ENCODE peak calls at places on chromosomes 13 and 19, in nine cellular contexts. One of them, this sample, is unnamed.
A peak's percentile ranks its signal among the peaks of the same experiment; 100 is the strongest.

GRCh38 chr19:15288146-15288963 is 44.0 kb downstream of the BRD4 start:
- DNase-seq in GM12864: no peak
- DNase-seq in hepatocyte: no peak
- DNase-seq in T-helper 17 cell: no peak
- DNase-seq in stimulated activated CD8-positive, alpha-beta memory T cell treated with anti-CD3 and anti-CD28 coated beads, Interleukin-4, amount 100 ng/mL, for 24 hours: no peak
- DNase-seq in fibroblast of mammary gland: peak; percentile 55
- DNase-seq in activated CD8-positive, alpha-beta memory T cell treated with anti-CD3 and anti-CD28 coated beads, Interleukin-2, amount 50 U/mL, for 48 hours: no peak
- DNase-seq in A172: no peak
- DNase-seq in AG09309: no peak
- DNase-seq in this sample: no peak

GRCh38 chr13:30196025-30196424 is 111.3 kb downstream of the KATNAL1 start:
- DNase-seq in T-helper 17 cell: no peak
- DNase-seq in AG09309: no peak
- DNase-seq in stimulated activated CD8-positive, alpha-beta memory T cell treated with anti-CD3 and anti-CD28 coated beads, Interleukin-4, amount 100 ng/mL, for 24 hours: no peak
- DNase-seq in hepatocyte: no peak
- DNase-seq in A172: peak; percentile 90
- DNase-seq in fibroblast of mammary gland: peak; percentile 48
- DNase-seq in GM12864: no peak
- DNase-seq in activated CD8-positive, alpha-beta memory T cell treated with anti-CD3 and anti-CD28 coated beads, Interleukin-2, amount 50 U/mL, for 48 hours: no peak
- DNase-seq in this sample: no peak

GRCh38 chr13:66829803-66830202 is 400.3 kb downstream of the PCDH9 start:
- DNase-seq in A172: no peak
- DNase-seq in hepatocyte: no peak
- DNase-seq in AG09309: no peak
- DNase-seq in fibroblast of mammary gland: no peak
- DNase-seq in activated CD8-positive, alpha-beta memory T cell treated with anti-CD3 and anti-CD28 coated beads, Interleukin-2, amount 50 U/mL, for 48 hours: no peak
- DNase-seq in T-helper 17 cell: no peak
- DNase-seq in stimulated activated CD8-positive, alpha-beta memory T cell treated with anti-CD3 and anti-CD28 coated beads, Interleukin-4, amount 100 ng/mL, for 24 hours: no peak
- DNase-seq in GM12864: no peak
- DNase-seq in this sample: no peak

GRCh38 chr13:39893808-39894207 is 238.3 kb downstream of the COG6 start:
- DNase-seq in AG09309: no peak
- DNase-seq in fibroblast of mammary gland: no peak
- DNase-seq in T-helper 17 cell: no peak
- DNase-seq in activated CD8-positive, alpha-beta memory T cell treated with anti-CD3 and anti-CD28 coated beads, Interleukin-2, amount 50 U/mL, for 48 hours: no peak
- DNase-seq in hepatocyte: no peak
- DNase-seq in stimulated activated CD8-positive, alpha-beta memory T cell treated with anti-CD3 and anti-CD28 coated beads, Interleukin-4, amount 100 ng/mL, for 24 hours: no peak
- DNase-seq in A172: no peak
- DNase-seq in GM12864: no peak
- DNase-seq in this sample: no peak

GRCh38 chr19:695350-695949 is at the start of gene PRSS57:
- DNase-seq in GM12864: no peak
- DNase-seq in AG09309: no peak
- DNase-seq in fibroblast of mammary gland: no peak
- DNase-seq in stimulated activated CD8-positive, alpha-beta memory T cell treated with anti-CD3 and anti-CD28 coated beads, Interleukin-4, amount 100 ng/mL, for 24 hours: no peak
- DNase-seq in T-helper 17 cell: no peak
- DNase-seq in activated CD8-positive, alpha-beta memory T cell treated with anti-CD3 and anti-CD28 coated beads, Interleukin-2, amount 50 U/mL, for 48 hours: no peak
- DNase-seq in hepatocyte: no peak
- DNase-seq in A172: no peak
- DNase-seq in this sample: no peak

GRCh38 chr19:53388168-53388567 is 6.8 kb upstream of the ZNF765 start:
- DNase-seq in fibroblast of mammary gland: no peak
- DNase-seq in AG09309: no peak
- DNase-seq in hepatocyte: no peak
- DNase-seq in A172: no peak
- DNase-seq in stimulated activated CD8-positive, alpha-beta memory T cell treated with anti-CD3 and anti-CD28 coated beads, Interleukin-4, amount 100 ng/mL, for 24 hours: no peak
- DNase-seq in GM12864: no peak
- DNase-seq in activated CD8-positive, alpha-beta memory T cell treated with anti-CD3 and anti-CD28 coated beads, Interleukin-2, amount 50 U/mL, for 48 hours: no peak
- DNase-seq in T-helper 17 cell: no peak
- DNase-seq in this sample: no peak

GRCh38 chr19:40990972-40991381 is at the start of gene CYP2B6:
- DNase-seq in stimulated activated CD8-positive, alpha-beta memory T cell treated with anti-CD3 and anti-CD28 coated beads, Interleukin-4, amount 100 ng/mL, for 24 hours: no peak
- DNase-seq in GM12864: no peak
- DNase-seq in fibroblast of mammary gland: no peak
- DNase-seq in activated CD8-positive, alpha-beta memory T cell treated with anti-CD3 and anti-CD28 coated beads, Interleukin-2, amount 50 U/mL, for 48 hours: peak; percentile 1
- DNase-seq in hepatocyte: no peak
- DNase-seq in A172: no peak
- DNase-seq in T-helper 17 cell: no peak
- DNase-seq in AG09309: no peak
- DNase-seq in this sample: no peak

GRCh38 chr19:42477933-42478332 is 35.2 kb upstream of the CXCL17 start:
- DNase-seq in T-helper 17 cell: no peak
- DNase-seq in A172: no peak
- DNase-seq in fibroblast of mammary gland: no peak
- DNase-seq in GM12864: no peak
- DNase-seq in AG09309: no peak
- DNase-seq in activated CD8-positive, alpha-beta memory T cell treated with anti-CD3 and anti-CD28 coated beads, Interleukin-2, amount 50 U/mL, for 48 hours: no peak
- DNase-seq in stimulated activated CD8-positive, alpha-beta memory T cell treated with anti-CD3 and anti-CD28 coated beads, Interleukin-4, amount 100 ng/mL, for 24 hours: no peak
- DNase-seq in hepatocyte: no peak
- DNase-seq in this sample: no peak

GRCh38 chr13:48542581-48543341 is 9.9 kb upstream of the RCBTB2 start:
- DNase-seq in hepatocyte: peak; percentile 46
- DNase-seq in AG09309: no peak
- DNase-seq in activated CD8-positive, alpha-beta memory T cell treated with anti-CD3 and anti-CD28 coated beads, Interleukin-2, amount 50 U/mL, for 48 hours: no peak
- DNase-seq in T-helper 17 cell: no peak
- DNase-seq in stimulated activated CD8-positive, alpha-beta memory T cell treated with anti-CD3 and anti-CD28 coated beads, Interleukin-4, amount 100 ng/mL, for 24 hours: no peak
- DNase-seq in A172: no peak
- DNase-seq in fibroblast of mammary gland: peak; percentile 20
- DNase-seq in GM12864: no peak
- DNase-seq in this sample: no peak

GRCh38 chr13:24038846-24039330 is 121.6 kb upstream of the SPATA13 start:
- DNase-seq in hepatocyte: no peak
- DNase-seq in activated CD8-positive, alpha-beta memory T cell treated with anti-CD3 and anti-CD28 coated beads, Interleukin-2, amount 50 U/mL, for 48 hours: no peak
- DNase-seq in T-helper 17 cell: no peak
- DNase-seq in A172: peak; percentile 47
- DNase-seq in fibroblast of mammary gland: peak; percentile 61
- DNase-seq in AG09309: no peak
- DNase-seq in GM12864: no peak
- DNase-seq in stimulated activated CD8-positive, alpha-beta memory T cell treated with anti-CD3 and anti-CD28 coated beads, Interleukin-4, amount 100 ng/mL, for 24 hours: no peak
- DNase-seq in this sample: no peak

This sample was measured in naive thymus-derived CD4-positive, alpha-beta T cell.